ENCODE peak calls at places on chromosomes 7 and 10, in ten cellular contexts. M is AG09319, U is NB4, S is cardiac muscle cell, K is epithelial cell of esophagus, B is heart left ventricle, A is psoas muscle, C is Calu3, D is endothelial cell, Q is GM20000. T is an unnamed sample.

GRCh38 chr10:60353519-60354258 is 36.0 kb downstream of the ANK3 start:
- DNase-seq in M (no peak), U (no peak), S (peak), K (no peak), B (peak), A (no peak), C (no peak), D (no peak), Q (no peak), T (no peak)

GRCh38 chr7:150942591-150943452 is 35.3 kb downstream of the KCNH2 start:
- DNase-seq in M (no peak), U (no peak), S (no peak), K (no peak), B (peak), A (no peak), C (no peak), D (no peak), Q (no peak), T (no peak)

GRCh38 chr7:128941946-128942526 is 4.3 kb downstream of the IRF5 start:
- DNase-seq in M (no peak), U (no peak), S (no peak), K (no peak), B (no peak), A (no peak), C (no peak), D (no peak), Q (no peak), T (no peak)

GRCh38 chr10:73785721-73786511 is 510 bp downstream of the ZSWIM8 start:
- DNase-seq in M (no peak), U (peak), S (peak), K (peak), B (peak), A (peak), C (peak), D (peak), Q (peak), T (peak)

GRCh38 chr7:28615091-28615490 is 202.8 kb downstream of the CREB5 start:
- DNase-seq in M (no peak), U (peak), S (no peak), K (no peak), B (no peak), A (no peak), C (no peak), D (no peak), Q (no peak), T (no peak)

GRCh38 chr10:85532821-85533220 is 833.8 kb downstream of the GRID1 start:
- DNase-seq in M (no peak), U (no peak), S (no peak), K (peak), B (no peak), A (no peak), C (peak), D (no peak), Q (no peak), T (no peak)

GRCh38 chr7:155490697-155491628 is 33.0 kb downstream of the EN2 start:
- DNase-seq in M (no peak), U (no peak), S (peak), K (no peak), B (peak), A (peak), C (no peak), D (peak), Q (peak), T (peak)

GRCh38 chr10:96339956-96340904 is 18.6 kb downstream of the OPALIN start:
- DNase-seq in M (no peak), U (peak), S (peak), K (peak), B (peak), A (peak), C (peak), D (peak), Q (peak), T (peak)

GRCh38 chr7:126856691-126857291 is 395.9 kb downstream of the GRM8 start:
- DNase-seq in M (no peak), U (peak), S (no peak), K (peak), B (no peak), A (no peak), C (no peak), D (no peak), Q (peak), T (peak)

GRCh38 chr7:11237742-11238141 is 264.1 kb downstream of the PHF14 start:
- DNase-seq in M (no peak), U (no peak), S (no peak), K (no peak), B (no peak), A (no peak), C (peak), D (no peak), Q (no peak), T (no peak)

GRCh38 chr10:99843310-99843709 is 60.9 kb downstream of the ABCC2 start:
- DNase-seq in M (no peak), U (no peak), S (no peak), K (no peak), B (no peak), A (no peak), C (no peak), D (no peak), Q (no peak), T (no peak)

GRCh38 chr7:139876622-139877283 is 47.7 kb downstream of the TBXAS1 start:
- DNase-seq in M (no peak), U (no peak), S (no peak), K (no peak), B (no peak), A (no peak), C (no peak), D (no peak), Q (no peak), T (no peak)

GRCh38 chr10:121240011-121240410 is 358.2 kb downstream of the FGFR2 start:
- DNase-seq in M (no peak), U (peak), S (no peak), K (peak), B (no peak), A (no peak), C (peak), D (no peak), Q (no peak), T (no peak)

GRCh38 chr10:48541144-48541795 is 63.6 kb downstream of the ARHGAP22 start:
- DNase-seq in M (no peak), U (no peak), S (no peak), K (no peak), B (no peak), A (no peak), C (no peak), D (no peak), Q (no peak), T (no peak)

DNA sequence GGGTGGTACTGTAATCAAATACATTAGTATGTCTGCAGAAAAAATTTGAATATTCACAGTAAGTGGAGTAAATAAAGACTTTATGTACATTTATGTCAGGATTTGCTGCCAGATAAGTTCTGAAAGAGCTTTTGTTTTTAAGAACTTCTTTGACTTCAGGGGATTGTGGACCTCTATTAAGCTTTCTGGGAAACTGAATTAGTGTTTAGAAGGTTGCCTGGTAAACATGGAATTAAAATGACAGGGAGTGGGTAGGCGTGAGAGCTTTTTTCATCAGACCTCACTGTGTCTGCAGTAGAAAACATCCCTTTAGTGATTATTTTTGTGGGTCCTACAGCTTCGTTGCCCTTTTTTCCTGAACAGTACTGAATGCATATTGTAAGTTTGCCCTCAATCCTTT is 15.7 kb downstream of the SDHAF3 start:
- DNase-seq in M (no peak), U (no peak), S (no peak), K (no peak), B (no peak), A (no peak), C (no peak), D (no peak), Q (no peak), T (no peak)
- TF ChIP-seq CTCF in M (no peak), U (no peak), S (no peak), K (no peak), B (no peak), A (no peak), C (no peak), D (no peak), Q (no peak), T (no peak)

DNA sequence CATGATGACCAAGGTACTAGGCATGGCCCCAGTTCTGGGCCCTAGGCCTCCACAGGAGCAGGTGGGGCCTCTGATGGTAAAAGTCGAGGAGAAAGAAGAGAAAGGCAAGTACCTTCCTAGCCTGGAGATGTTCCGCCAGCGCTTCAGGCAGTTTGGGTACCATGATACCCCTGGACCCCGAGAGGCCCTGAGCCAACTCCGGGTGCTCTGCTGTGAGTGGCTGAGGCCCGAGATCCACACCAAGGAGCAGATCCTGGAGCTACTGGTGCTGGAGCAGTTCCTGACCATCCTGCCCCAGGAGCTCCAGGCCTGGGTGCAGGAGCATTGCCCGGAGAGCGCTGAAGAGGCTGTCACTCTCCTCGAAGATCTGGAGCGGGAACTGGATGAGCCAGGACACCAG is 7.4 kb downstream of the ZSCAN21 start:
- DNase-seq in M (no peak), U (no peak), S (no peak), K (no peak), B (no peak), A (no peak), C (no peak), D (no peak), Q (no peak), T (no peak)
- TF ChIP-seq CTCF in M (no peak), U (no peak), S (no peak), K (no peak), B (no peak), A (no peak), C (no peak), D (no peak), Q (no peak), T (no peak)

GRCh38 chr10:13613519-13613918 is 26.8 kb downstream of the PRPF18 start:
- DNase-seq in M (no peak), U (peak), S (peak), K (peak), B (peak), A (no peak), C (no peak), D (no peak), Q (no peak), T (no peak)
- TF ChIP-seq CTCF in M (peak), U (no peak), S (peak), K (peak), B (no peak), A (peak), C (peak), D (no peak), Q (peak), T (no peak)

DNA sequence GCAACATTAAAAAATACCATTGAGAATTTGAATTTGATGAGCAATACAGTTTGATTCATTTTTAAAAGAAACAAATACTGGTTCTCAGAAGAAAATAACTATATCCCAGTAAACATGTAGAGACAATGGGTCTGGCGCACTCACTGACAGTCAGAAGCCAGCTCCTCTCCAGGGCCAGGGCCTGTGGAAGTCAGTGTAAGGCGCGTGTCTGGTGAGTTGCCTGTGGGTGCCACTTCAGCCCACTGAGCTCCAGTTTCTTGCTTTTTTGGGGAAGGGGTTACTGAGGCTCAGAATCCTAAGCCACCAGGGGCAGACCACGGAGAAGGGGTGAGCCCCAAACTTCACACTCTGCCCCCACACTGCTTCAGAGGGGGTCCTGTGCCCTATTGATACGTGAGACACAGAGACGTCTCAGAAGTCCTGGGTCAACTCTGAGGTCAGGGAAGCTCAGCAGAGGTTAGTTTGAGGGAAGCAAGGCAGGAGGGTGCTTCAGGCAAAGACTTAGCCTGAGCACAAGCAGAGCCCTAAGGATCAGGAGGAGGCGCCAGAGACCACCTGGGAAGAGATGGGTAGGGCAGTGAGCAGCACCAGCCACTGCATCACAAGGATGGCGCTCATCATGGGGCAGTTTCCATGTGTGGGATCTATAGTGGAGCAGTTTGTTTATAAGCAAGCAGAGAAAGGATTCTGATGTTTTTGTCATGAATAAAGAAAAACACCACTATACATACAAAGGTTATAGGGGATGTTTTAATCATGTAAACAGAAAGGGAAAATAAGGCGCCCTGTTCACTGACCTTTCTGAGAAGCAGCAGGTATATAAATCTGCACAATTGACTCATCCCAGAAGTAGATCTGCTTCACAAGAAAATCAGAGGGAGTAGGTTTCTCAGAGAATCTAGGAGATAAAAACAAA is 95.7 kb downstream of the PKD1L1 start:
- DNase-seq in M (no peak), U (no peak), S (no peak), K (peak), B (no peak), A (no peak), C (peak), D (peak), Q (peak), T (peak)
- TF ChIP-seq CTCF in M (peak), U (no peak), S (peak), K (peak), B (no peak), A (no peak), C (no peak), D (no peak), Q (no peak), T (peak)